ENCODE peak calls at places on chromosome 5, in five cellular contexts. V, H, I, E and Z are unnamed samples.

GRCh38 chr5:170057311-170057710 is 48.4 kb upstream of the FOXI1 start:
- DNase-seq in V (no peak), H (no peak), I (no peak), E (no peak), Z (peak)

GRCh38 chr5:53127107-53127506 is 17.6 kb upstream of the MOCS2 start:
- DNase-seq in V (no peak), H (no peak), I (no peak), E (no peak), Z (no peak)

GRCh38 chr5:133480366-133480765 is 132.0 kb downstream of the FSTL4 start:
- DNase-seq in V (no peak), H (no peak), I (no peak), E (no peak), Z (no peak)

GRCh38 chr5:59596586-59597348 is 296.8 kb downstream of the PDE4D start:
- DNase-seq in V (no peak), H (peak), I (no peak), E (no peak), Z (no peak)

GRCh38 chr5:176734756-176735342 is 75.5 kb upstream of the UNC5A start:
- DNase-seq in V (no peak), H (no peak), I (peak), E (no peak), Z (no peak)

GRCh38 chr5:159175547-159175946 is 33.8 kb downstream of the RNF145 start:
- DNase-seq in V (no peak), H (no peak), I (no peak), E (no peak), Z (no peak)

GRCh38 chr5:176870110-176870591 is 29.0 kb downstream of the HK3 start:
- DNase-seq in V (peak), H (peak), I (no peak), E (no peak), Z (peak)

GRCh38 chr5:75384218-75384617 is 47.2 kb downstream of the HMGCR start:
- DNase-seq in V (no peak), H (no peak), I (no peak), E (no peak), Z (no peak)

GRCh38 chr5:95953026-95953425 is 8.6 kb downstream of the ELL2 start:
- DNase-seq in V (no peak), H (no peak), I (no peak), E (no peak), Z (no peak)

GRCh38 chr5:57784106-57784505 is 301.5 kb upstream of the ACTBL2 start:
- DNase-seq in V (no peak), H (no peak), I (no peak), E (no peak), Z (no peak)

GRCh38 chr5:126938461-126938860 is 91.9 kb downstream of the MARCHF3 start:
- DNase-seq in V (no peak), H (peak), I (no peak), E (no peak), Z (no peak)

GRCh38 chr5:14706615-14707021 is 42.1 kb downstream of the OTULIN start:
- DNase-seq in V (no peak), H (no peak), I (no peak), E (no peak), Z (no peak)

GRCh38 chr5:141517902-141518610 is 29.2 kb downstream of the PCDHGC5 start:
- DNase-seq in V (no peak), H (no peak), I (no peak), E (no peak), Z (peak)

GRCh38 chr5:35877655-35878054 is 21.0 kb downstream of the IL7R start:
- DNase-seq in V (no peak), H (no peak), I (no peak), E (no peak), Z (no peak)

GRCh38 chr5:60604771-60605170 is 95.2 kb downstream of the DEPDC1B start:
- DNase-seq in V (no peak), H (no peak), I (no peak), E (no peak), Z (no peak)

GRCh38 chr5:72064801-72065570 is 42.3 kb upstream of the MAP1B start:
- DNase-seq in V (no peak), H (no peak), I (no peak), E (no peak), Z (no peak)

GRCh38 chr5:134007581-134008256 is 2.9 kb upstream of the VDAC1 start:
- DNase-seq in V (no peak), H (no peak), I (no peak), E (no peak), Z (no peak)

GRCh38 chr5:88770290-88771257 is 112.4 kb downstream of the MEF2C start:
- DNase-seq in V (no peak), H (no peak), I (no peak), E (no peak), Z (no peak)

GRCh38 chr5:133849116-133849515 is 119.3 kb downstream of the C5orf15 start:
- DNase-seq in V (no peak), H (no peak), I (no peak), E (peak), Z (no peak)

GRCh38 chr5:143153332-143154119 is 250.0 kb downstream of the NR3C1 start:
- DNase-seq in V (no peak), H (no peak), I (peak), E (peak), Z (no peak)

GRCh38 chr5:68891718-68892117 is 202.1 kb upstream of the SLC30A5 start:
- DNase-seq in V (peak), H (no peak), I (no peak), E (no peak), Z (no peak)

GRCh38 chr5:133781446-133781845 is 169.1 kb upstream of the FSTL4 start:
- DNase-seq in V (no peak), H (no peak), I (no peak), E (no peak), Z (no peak)

GRCh38 chr5:1553642-1554409 is 30.1 kb upstream of the LPCAT1 start:
- DNase-seq in V (no peak), H (no peak), I (no peak), E (no peak), Z (no peak)

GRCh38 chr5:73591102-73591695 is 25.7 kb downstream of the UTP15 start:
- DNase-seq in V (peak), H (peak), I (no peak), E (no peak), Z (no peak)

GRCh38 chr5:3092664-3093063 is 341.2 kb upstream of the IRX2 start:
- DNase-seq in V (no peak), H (no peak), I (no peak), E (no peak), Z (no peak)

GRCh38 chr5:172867761-172868435 is 33.8 kb downstream of the ERGIC1 start:
- DNase-seq in V (no peak), H (no peak), I (no peak), E (peak), Z (no peak)

GRCh38 chr5:123285122-123286011 is 137.8 kb downstream of the CEP120 start:
- DNase-seq in V (no peak), H (no peak), I (peak), E (no peak), Z (no peak)

GRCh38 chr5:133744030-133744645 is 131.8 kb upstream of the FSTL4 start:
- DNase-seq in V (no peak), H (no peak), I (no peak), E (no peak), Z (no peak)

GRCh38 chr5:54440456-54440893 is 15.0 kb upstream of the HSPB3 start:
- DNase-seq in V (peak), H (no peak), I (no peak), E (no peak), Z (no peak)

GRCh38 chr5:88502179-88503064 is 233.8 kb upstream of the TMEM161B start:
- DNase-seq in V (peak), H (peak), I (no peak), E (no peak), Z (no peak)

GRCh38 chr5:38535281-38535750 is 21.1 kb downstream of the LIFR start:
- DNase-seq in V (no peak), H (no peak), I (no peak), E (no peak), Z (no peak)

GRCh38 chr5:103962023-103962422 is 399.4 kb upstream of the NUDT12 start:
- DNase-seq in V (no peak), H (no peak), I (no peak), E (no peak), Z (no peak)

GRCh38 chr5:113224605-113225065 is 210.2 kb downstream of the TSSK1B start:
- DNase-seq in V (no peak), H (no peak), I (no peak), E (no peak), Z (no peak)

GRCh38 chr5:73280821-73281746 is 108.1 kb downstream of the TMEM174 start:
- DNase-seq in V (no peak), H (no peak), I (no peak), E (no peak), Z (no peak)

GRCh38 chr5:33576726-33577620 is 136.2 kb downstream of the TARS1 start:
- DNase-seq in V (no peak), H (no peak), I (no peak), E (no peak), Z (no peak)

GRCh38 chr5:88787856-88788255 is 95.1 kb downstream of the MEF2C start:
- DNase-seq in V (no peak), H (peak), I (no peak), E (no peak), Z (no peak)

GRCh38 chr5:76104027-76104426 is 20.8 kb downstream of the SV2C start:
- DNase-seq in V (peak), H (peak), I (peak), E (no peak), Z (no peak)

GRCh38 chr5:27830551-27830950 is 792.2 kb upstream of the CDH9 start:
- DNase-seq in V (no peak), H (peak), I (no peak), E (no peak), Z (no peak)

GRCh38 chr5:19923742-19924141 is 64.3 kb downstream of the CDH18 start:
- DNase-seq in V (no peak), H (no peak), I (no peak), E (no peak), Z (no peak)